ENCODE peak calls at places on chromosome 16, in eight cellular contexts. P, A, N, U, H, L, J and D are unnamed samples.

GRCh38 chr16:6684076-6684673 is 648.5 kb upstream of the RBFOX1 start:
- DNase-seq in P (peak; percentile 45), A (no peak), N (peak; percentile 30), U (peak; percentile 35), H (no peak), L (peak; percentile 12), J (peak; percentile 35), D (peak; percentile 77)

GRCh38 chr16:80150978-80151705 is 389.7 kb upstream of the DYNLRB2 start:
- DNase-seq in P (no peak), A (peak; percentile 81), N (peak; percentile 79), U (no peak), H (no peak), L (no peak), J (no peak), D (no peak)

GRCh38 chr16:88423448-88423850 is 29.6 kb upstream of the ZFPM1 start:
- DNase-seq in P (no peak), A (no peak), N (no peak), U (no peak), H (no peak), L (no peak), J (no peak), D (no peak)

GRCh38 chr16:48911700-48912099 is 301.7 kb upstream of the N4BP1 start:
- DNase-seq in P (no peak), A (no peak), N (peak; percentile 24), U (peak; percentile 26), H (peak; percentile 12), L (no peak), J (no peak), D (peak; percentile 58)

GRCh38 chr16:57341441-57342303 is 16.9 kb upstream of the CCL22 start:
- DNase-seq in P (no peak), A (peak; percentile 96), N (peak; percentile 94), U (peak; percentile 99), H (no peak), L (no peak), J (no peak), D (no peak)

GRCh38 chr16:22027633-22028032 is 19.7 kb downstream of the MOSMO start:
- DNase-seq in P (no peak), A (no peak), N (peak; percentile 40), U (no peak), H (no peak), L (no peak), J (no peak), D (no peak)

GRCh38 chr16:47574091-47575054 is 113.2 kb downstream of the PHKB start:
- DNase-seq in P (peak; percentile 42), A (peak; percentile 79), N (peak; percentile 71), U (peak; percentile 20), H (no peak), L (no peak), J (peak; percentile 1), D (no peak)

GRCh38 chr16:66364117-66364958 is 2.2 kb upstream of the CDH5 start:
- DNase-seq in P (peak; percentile 51), A (peak; percentile 45), N (peak; percentile 62), U (peak; percentile 53), H (no peak), L (no peak), J (no peak), D (peak; percentile 74)

GRCh38 chr16:52191533-52192134 is 355.3 kb downstream of the TOX3 start:
- DNase-seq in P (peak; percentile 72), A (peak; percentile 39), N (peak; percentile 60), U (peak; percentile 63), H (peak; percentile 29), L (peak; percentile 74), J (peak; percentile 86), D (peak; percentile 87)

GRCh38 chr16:54286330-54287017 is at the start of gene IRX3:
- DNase-seq in P (peak; percentile 96), A (peak; percentile 84), N (peak; percentile 97), U (peak; percentile 19), H (peak; percentile 66), L (no peak), J (peak; percentile 87), D (peak; percentile 92)

GRCh38 chr16:88809068-88809675 is 2.6 kb downstream of the APRT start:
- DNase-seq in P (no peak), A (no peak), N (no peak), U (peak; percentile 29), H (no peak), L (no peak), J (no peak), D (no peak)

GRCh38 chr16:11833951-11834695 is 17.2 kb downstream of the RSL1D1 start:
- DNase-seq in P (no peak), A (peak; percentile 75), N (peak; percentile 86), U (peak; percentile 23), H (no peak), L (no peak), J (no peak), D (no peak)

GRCh38 chr16:53695070-53695469 is 8.6 kb downstream of the RPGRIP1L start:
- DNase-seq in P (no peak), A (peak; percentile 94), N (peak; percentile 93), U (peak; percentile 7), H (no peak), L (no peak), J (no peak), D (no peak)

GRCh38 chr16:67934306-67935095 is 2.1 kb downstream of the PSMB10 start:
- DNase-seq in P (no peak), A (no peak), N (no peak), U (no peak), H (no peak), L (peak; percentile 47), J (no peak), D (no peak)

GRCh38 chr16:30786936-30787612 is at the start of gene ZNF629:
- DNase-seq in P (peak; percentile 84), A (peak; percentile 67), N (peak; percentile 78), U (peak; percentile 39), H (peak; percentile 39), L (peak; percentile 85), J (peak; percentile 87), D (peak; percentile 89)
- H3K9ac ChIP-seq in P (peak within 1 kb of the TSS; percentile 95), A (peak within 1 kb of the TSS; percentile 94), N (peak within 1 kb of the TSS; percentile 93), U (peak within 1 kb of the TSS; percentile 81), H (peak within 1 kb of the TSS; percentile 92), L (peak within 1 kb of the TSS; percentile 88), J (peak within 1 kb of the TSS; percentile 98), D (peak within 1 kb of the TSS; percentile 86)

DNA sequence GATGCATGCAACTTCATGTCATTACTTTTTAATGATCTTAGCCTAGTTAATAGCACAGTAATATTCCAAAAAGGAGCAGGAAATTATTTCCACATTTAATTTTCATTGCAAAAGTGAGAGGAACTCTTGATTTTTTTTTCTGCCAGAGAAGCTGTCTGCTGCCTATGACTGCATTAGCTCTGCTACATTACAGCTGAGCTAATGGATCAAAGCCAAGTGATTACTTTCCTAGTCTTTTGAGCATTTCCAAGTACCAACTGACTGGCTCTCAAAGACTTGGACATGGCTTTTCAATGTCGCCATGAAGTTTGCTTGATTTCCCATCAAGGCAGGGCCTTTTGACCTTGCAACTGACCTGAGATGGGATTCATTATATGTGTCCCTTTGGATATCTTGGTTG is 356.6 kb upstream of the XYLT1 start:
- DNase-seq in P (no peak), A (peak; percentile 74), N (peak; percentile 63), U (no peak), H (no peak), L (no peak), J (no peak), D (no peak)
- H3K9ac ChIP-seq in P (no peak overlapping the region), A (no peak overlapping the region), N (no peak overlapping the region), U (no peak overlapping the region), H (no peak overlapping the region), L (no peak overlapping the region), J (no peak overlapping the region), D (no peak overlapping the region)

GRCh38 chr16:75000481-75001081 is 1.8 kb downstream of the ZNRF1 start:
- DNase-seq in P (no peak), A (peak; percentile 27), N (peak; percentile 52), U (peak; percentile 30), H (no peak), L (no peak), J (no peak), D (peak; percentile 66)
- H3K9ac ChIP-seq in P (peak overlapping the region; percentile 80), A (peak overlapping the region; percentile 71), N (peak overlapping the region; percentile 76), U (peak overlapping the region; percentile 86), H (peak overlapping the region; percentile 79), L (peak overlapping the region; percentile 55), J (no peak overlapping the region), D (peak overlapping the region; percentile 42)

DNA sequence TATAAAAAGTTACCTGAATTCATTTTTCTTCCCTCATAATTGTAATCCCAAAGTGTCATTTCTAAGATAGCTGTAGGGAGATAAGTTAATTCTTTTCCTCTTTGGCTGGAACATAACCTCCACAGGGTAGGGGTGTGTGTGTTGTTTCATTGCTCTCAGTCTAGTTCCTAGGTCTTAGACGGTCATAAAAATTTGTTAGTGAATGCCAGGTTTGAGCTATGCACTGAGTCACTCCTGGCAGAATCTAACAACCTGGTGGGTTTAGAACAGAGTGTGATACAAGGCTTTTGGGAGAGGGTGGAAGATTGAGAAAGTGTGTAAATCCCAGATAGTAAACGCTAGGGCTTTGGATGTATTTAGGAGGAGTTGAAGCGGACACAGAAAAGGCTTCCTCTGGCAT is 894 bp upstream of the PHKG2 start:
- DNase-seq in P (no peak), A (peak; percentile 56), N (peak; percentile 78), U (peak; percentile 69), H (no peak), L (no peak), J (no peak), D (no peak)
- H3K9ac ChIP-seq in P (peak overlapping the region; percentile 67), A (peak overlapping the region; percentile 53), N (peak overlapping the region; percentile 75), U (peak overlapping the region; percentile 75), H (peak overlapping the region; percentile 83), L (peak overlapping the region; percentile 79), J (no peak overlapping the region), D (peak overlapping the region; percentile 56)

GRCh38 chr16:2979669-2980226 is 498 bp downstream of the PKMYT1 start:
- DNase-seq in P (no peak), A (no peak), N (peak; percentile 50), U (no peak), H (no peak), L (peak; percentile 81), J (no peak), D (peak; percentile 83)
- H3K9ac ChIP-seq in P (peak overlapping the region; percentile 96), A (peak overlapping the region; percentile 88), N (peak overlapping the region; percentile 97), U (peak overlapping the region; percentile 98), H (peak overlapping the region; percentile 99), L (peak overlapping the region; percentile 97), J (peak overlapping the region; percentile 91), D (peak overlapping the region; percentile 67)